ENCODE peak calls at places on chromosomes 4 and X, in eight cellular contexts. Y is CD8-positive, alpha-beta memory T cell; J is activated CD8-positive, alpha-beta memory T cell treated with anti-CD3 and anti-CD28 coated beads, Interleukin-2, amount 50 U/mL, for 48 hours; L is T-helper 2 cell; M is bronchial epithelial cell; B is naive thymus-derived CD8-positive, alpha-beta T cell; C is HCEC 1CT; S is HuH-7.5. K is an unnamed sample.

GRCh38 chr4:73718375-73719373 is 21.7 kb upstream of the CXCL8 start:
- DNase-seq in S (no peak), M (peak; percentile 50), C (peak; percentile 13), L (no peak), J (no peak), Y (no peak), B (no peak), K (peak; percentile 17)

GRCh38 chr4:25062098-25062497 is 31.4 kb upstream of the LGI2 start:
- DNase-seq in M (no peak), Y (no peak), L (no peak), B (no peak), J (no peak), C (no peak), S (no peak), K (no peak)

GRCh38 chrX:150155396-150156048 is 207.6 kb upstream of the MAMLD1 start:
- DNase-seq in C (peak; percentile 61), Y (no peak), L (no peak), J (no peak), S (no peak), B (no peak), M (peak; percentile 30), K (peak; percentile 66)

GRCh38 chrX:10447577-10448214 is 172.7 kb downstream of the MID1 start:
- DNase-seq in J (no peak), M (peak; percentile 18), B (no peak), C (peak; percentile 20), L (no peak), S (no peak), Y (no peak), K (peak; percentile 24)

GRCh38 chr4:69649207-69649606 is 3.8 kb downstream of the UGT2A1 start:
- DNase-seq in Y (no peak), M (peak; percentile 75), C (no peak), B (no peak), S (no peak), L (no peak), J (no peak), K (no peak)

GRCh38 chr4:15690020-15690809 is 8.6 kb downstream of the FAM200B start:
- DNase-seq in Y (no peak), M (peak; percentile 91), J (no peak), S (no peak), B (no peak), C (peak; percentile 86), L (no peak), K (peak; percentile 71)

GRCh38 chr4:172009461-172009860 is 196.3 kb downstream of the GALNTL6 start:
- DNase-seq in Y (no peak), B (no peak), L (no peak), J (no peak), C (no peak), S (no peak), M (no peak), K (no peak)

GRCh38 chr4:90145331-90145730 is 18.1 kb downstream of the CCSER1 start:
- DNase-seq in S (no peak), B (no peak), L (no peak), J (no peak), M (no peak), Y (no peak), C (no peak), K (no peak)

GRCh38 chr4:15934259-15934658 is 4.3 kb downstream of the FGFBP1 start:
- DNase-seq in B (no peak), Y (no peak), M (peak; percentile 94), C (no peak), J (no peak), S (no peak), L (no peak), K (no peak)

GRCh38 chr4:98470831-98471230 is 187.6 kb downstream of the TSPAN5 start:
- DNase-seq in Y (no peak), L (no peak), B (no peak), J (no peak), C (no peak), S (no peak), M (no peak), K (no peak)

GRCh38 chrX:86946569-86946968 is 571.0 kb upstream of the KLHL4 start:
- DNase-seq in C (no peak), M (peak; percentile 11), Y (no peak), L (no peak), B (no peak), J (no peak), S (no peak), K (peak; percentile 1)

GRCh38 chrX:140034916-140035315 is 69.6 kb upstream of the CXorf66 start:
- DNase-seq in L (no peak), S (no peak), B (no peak), M (peak; percentile 0), Y (no peak), J (no peak), C (no peak), K (peak; percentile 11)

GRCh38 chr4:17667653-17668201 is 53.3 kb downstream of the MED28 start:
- DNase-seq in B (no peak), Y (no peak), J (no peak), S (no peak), M (no peak), C (no peak), L (no peak), K (no peak)

GRCh38 chr4:37635155-37635554 is 51.0 kb downstream of the RELL1 start:
- DNase-seq in M (no peak), C (no peak), Y (no peak), S (no peak), L (no peak), J (no peak), B (no peak), K (no peak)

GRCh38 chr4:7004331-7004730 is 38.8 kb upstream of the TADA2B start:
- DNase-seq in M (no peak), B (no peak), C (no peak), J (no peak), L (no peak), Y (no peak), S (no peak), K (no peak)

GRCh38 chr4:89737888-89738287 is 99.1 kb downstream of the SNCA start:
- DNase-seq in Y (no peak), J (no peak), C (peak; percentile 1), S (no peak), L (no peak), M (peak; percentile 21), B (no peak), K (peak; percentile 20)

GRCh38 chr4:16067515-16067914 is 16.3 kb downstream of the PROM1 start:
- DNase-seq in M (no peak), J (no peak), Y (no peak), S (no peak), L (no peak), C (no peak), B (no peak), K (no peak)